ENCODE peak calls at places on chromosomes 4 and X, in seven cellular contexts. V, N, F, W, I, Y and U are unnamed samples.

GRCh38 chr4:21765810-21766407 is 182.7 kb downstream of the KCNIP4 start:
- DNase-seq in V (peak; percentile 67), N (no peak), F (no peak), W (peak; percentile 56), I (peak; percentile 32), Y (no peak), U (peak; percentile 73)

GRCh38 chrX:69236641-69237040 is 71.4 kb upstream of the PJA1 start:
- DNase-seq in V (no peak), N (peak; percentile 71), F (no peak), W (no peak), I (no peak), Y (no peak), U (no peak)

GRCh38 chr4:6307230-6307629 is 37.6 kb downstream of the WFS1 start:
- DNase-seq in V (no peak), N (no peak), F (no peak), W (no peak), I (no peak), Y (no peak), U (no peak)

GRCh38 chr4:81405900-81406401 is 65.8 kb downstream of the RASGEF1B start:
- DNase-seq in V (no peak), N (peak; percentile 82), F (no peak), W (peak; percentile 57), I (peak; percentile 73), Y (peak; percentile 49), U (peak; percentile 92)

GRCh38 chr4:103098746-103099421 is 750 bp downstream of the BDH2 start:
- DNase-seq in V (no peak), N (peak; percentile 34), F (no peak), W (no peak), I (no peak), Y (no peak), U (no peak)

GRCh38 chrX:13940646-13941045 is 89.0 kb downstream of the GEMIN8 start:
- DNase-seq in V (no peak), N (no peak), F (no peak), W (no peak), I (no peak), Y (no peak), U (no peak)

GRCh38 chrX:40570346-40571093 is 10.2 kb upstream of the ATP6AP2 start:
- DNase-seq in V (no peak), N (no peak), F (no peak), W (no peak), I (no peak), Y (no peak), U (no peak)

GRCh38 chrX:69815063-69815462 is 199.2 kb downstream of the EDA start:
- DNase-seq in V (no peak), N (peak; percentile 43), F (no peak), W (no peak), I (no peak), Y (no peak), U (no peak)

GRCh38 chr4:17665346-17665745 is 50.9 kb downstream of the MED28 start:
- DNase-seq in V (no peak), N (no peak), F (no peak), W (no peak), I (no peak), Y (no peak), U (no peak)

GRCh38 chr4:145829629-145830395 is 108.8 kb downstream of the ZNF827 start:
- DNase-seq in V (no peak), N (no peak), F (no peak), W (no peak), I (no peak), Y (no peak), U (no peak)

GRCh38 chrX:121831601-121832000 is 784.2 kb downstream of the GLUD2 start:
- DNase-seq in V (no peak), N (no peak), F (no peak), W (no peak), I (no peak), Y (no peak), U (no peak)

GRCh38 chr4:64617813-64618212 is 208.6 kb upstream of the TECRL start:
- DNase-seq in V (no peak), N (no peak), F (no peak), W (no peak), I (no peak), Y (no peak), U (peak; percentile 48)

GRCh38 chrX:36957425-36958328 is 50.5 kb upstream of the FAM47C start:
- DNase-seq in V (peak; percentile 57), N (peak; percentile 87), F (no peak), W (peak; percentile 80), I (no peak), Y (no peak), U (no peak)
- TF ChIP-seq CTCF in V (no peak), N (no peak), F (no peak), W (no peak), I (no peak), Y (no peak), U (no peak)

GRCh38 chrX:9064694-9065093 is 30.8 kb upstream of the FAM9B start:
- DNase-seq in V (no peak), N (no peak), F (no peak), W (no peak), I (no peak), Y (no peak), U (no peak)
- TF ChIP-seq CTCF in V (no peak), N (no peak), F (no peak), W (no peak), I (no peak), Y (no peak), U (no peak)

GRCh38 chr4:70315928-70316327 is 18.9 kb upstream of the CABS1 start:
- DNase-seq in V (no peak), N (no peak), F (no peak), W (no peak), I (no peak), Y (no peak), U (peak; percentile 5)
- TF ChIP-seq CTCF in V (no peak), N (no peak), F (no peak), W (no peak), I (no peak), Y (no peak), U (no peak)

GRCh38 chr4:63212075-63212474 is 1197.2 kb downstream of the TECRL start:
- DNase-seq in V (no peak), N (no peak), F (no peak), W (no peak), I (no peak), Y (no peak), U (no peak)

DNA sequence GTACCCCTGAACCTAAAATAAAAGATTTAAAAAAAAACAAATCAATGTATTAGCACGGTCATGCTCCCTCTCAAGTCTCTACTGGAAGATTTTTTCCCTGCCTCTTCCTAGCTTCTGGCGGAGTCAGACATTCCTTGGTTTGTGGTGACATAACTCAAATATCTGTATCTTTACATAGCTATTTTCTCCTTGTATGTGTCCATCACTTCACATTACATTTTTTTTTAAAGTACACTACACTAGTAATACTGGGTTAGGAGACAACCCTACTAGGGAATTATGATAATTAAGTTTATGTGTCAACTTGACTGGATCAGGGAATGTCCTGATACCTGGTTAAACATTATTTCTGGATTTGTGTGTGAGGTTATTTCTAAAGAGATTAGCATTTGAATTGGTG is 1197.9 kb downstream of the TECRL start:
- DNase-seq in V (no peak), N (no peak), F (no peak), W (no peak), I (no peak), Y (no peak), U (no peak)
- TF ChIP-seq CTCF in V (no peak), N (no peak), F (no peak), W (no peak), I (no peak), Y (no peak), U (no peak)

GRCh38 chr4:88792821-88793220 is 95.2 kb upstream of the NAP1L5 start:
- DNase-seq in V (no peak), N (no peak), F (no peak), W (no peak), I (peak; percentile 29), Y (no peak), U (peak; percentile 1)

GRCh38 chr4:88793473-88793872 is 95.8 kb upstream of the NAP1L5 start:
- DNase-seq in V (no peak), N (no peak), F (no peak), W (no peak), I (no peak), Y (no peak), U (no peak)

GRCh38 chr4:88792268-88792781 is 94.7 kb upstream of the NAP1L5 start:
- DNase-seq in V (no peak), N (peak; percentile 53), F (no peak), W (no peak), I (peak; percentile 83), Y (no peak), U (peak; percentile 77)

GRCh38 chr4:88794087-88794486 is 96.5 kb upstream of the NAP1L5 start:
- DNase-seq in V (no peak), N (no peak), F (no peak), W (no peak), I (no peak), Y (no peak), U (no peak)

GRCh38 chr4:88791274-88791673 is 93.6 kb upstream of the NAP1L5 start:
- DNase-seq in V (no peak), N (no peak), F (no peak), W (no peak), I (peak; percentile 28), Y (no peak), U (peak; percentile 21)
- TF ChIP-seq CTCF in V (no peak), N (peak; percentile 38), F (peak; percentile 39), W (no peak), I (peak; percentile 63), Y (peak; percentile 32), U (peak; percentile 25)

GRCh38 chr4:16641971-16642370 is 256.5 kb downstream of the LDB2 start:
- DNase-seq in V (no peak), N (peak; percentile 76), F (no peak), W (no peak), I (peak; percentile 33), Y (no peak), U (no peak)

GRCh38 chr4:16643852-16644251 is 254.6 kb downstream of the LDB2 start:
- DNase-seq in V (no peak), N (no peak), F (no peak), W (no peak), I (no peak), Y (no peak), U (no peak)

GRCh38 chr4:16646459-16646858 is 252.0 kb downstream of the LDB2 start:
- DNase-seq in V (no peak), N (no peak), F (no peak), W (no peak), I (no peak), Y (no peak), U (no peak)

GRCh38 chr4:16636911-16637630 is 261.4 kb downstream of the LDB2 start:
- DNase-seq in V (no peak), N (no peak), F (no peak), W (no peak), I (no peak), Y (no peak), U (peak; percentile 13)

GRCh38 chr4:16642897-16643296 is 255.5 kb downstream of the LDB2 start:
- DNase-seq in V (no peak), N (no peak), F (no peak), W (no peak), I (no peak), Y (no peak), U (peak; percentile 32)
- TF ChIP-seq CTCF in V (no peak), N (peak; percentile 15), F (no peak), W (no peak), I (peak; percentile 24), Y (no peak), U (peak; percentile 22)